ENCODE peak calls at places on chromosomes 7 and 10, in seven cellular contexts. O is SK-N-SH, X is PC-9, M is endothelial cell of umbilical vein, F is GM23338, C is fibroblast of lung, V is hepatocyte. S is an unnamed sample.

GRCh38 chr10:24556746-24557742 is 166.6 kb downstream of the ARHGAP21 start:
- DNase-seq in O (peak; percentile 47), X (peak; percentile 47), M (peak; percentile 59), F (peak; percentile 76), C (peak; percentile 73), V (peak; percentile 84), S (peak; percentile 80)

GRCh38 chr7:19930851-19931250 is 157.4 kb upstream of the TMEM196 start:
- DNase-seq in O (no peak), X (no peak), M (no peak), F (no peak), C (no peak), V (no peak), S (peak; percentile 55)

GRCh38 chr7:55992346-55992745 is 28.0 kb downstream of the NIPSNAP2 start:
- DNase-seq in O (no peak), X (no peak), M (peak; percentile 21), F (no peak), C (no peak), V (no peak), S (no peak)

GRCh38 chr7:55100172-55100961 is 81.5 kb downstream of the EGFR start:
- DNase-seq in O (no peak), X (no peak), M (no peak), F (no peak), C (no peak), V (no peak), S (no peak)

GRCh38 chr7:131603932-131604331 is 47.5 kb upstream of the PODXL start:
- DNase-seq in O (peak; percentile 55), X (no peak), M (no peak), F (no peak), C (no peak), V (no peak), S (no peak)

GRCh38 chr10:34575882-34576281 is 239.2 kb downstream of the PARD3 start:
- DNase-seq in O (no peak), X (no peak), M (no peak), F (no peak), C (peak; percentile 67), V (no peak), S (peak; percentile 54)

GRCh38 chr7:18276380-18276779 is 219.2 kb upstream of the HDAC9 start:
- DNase-seq in O (no peak), X (no peak), M (no peak), F (no peak), C (no peak), V (no peak), S (no peak)

GRCh38 chr7:87128883-87129282 is 23.4 kb upstream of the DMTF1 start:
- DNase-seq in O (no peak), X (no peak), M (peak; percentile 73), F (peak; percentile 70), C (no peak), V (peak; percentile 48), S (no peak)

GRCh38 chr7:155815332-155816191 is 3.3 kb upstream of the SHH start:
- DNase-seq in O (peak; percentile 77), X (peak; percentile 49), M (peak; percentile 34), F (peak; percentile 87), C (peak; percentile 36), V (peak; percentile 86), S (peak; percentile 98)

GRCh38 chr10:15361131-15361530 is 10.0 kb downstream of the FAM171A1 start:
- DNase-seq in O (no peak), X (no peak), M (no peak), F (no peak), C (no peak), V (no peak), S (no peak)

GRCh38 chr7:2466675-2467074 is 9.5 kb downstream of the GRIFIN start:
- DNase-seq in O (no peak), X (no peak), M (no peak), F (no peak), C (no peak), V (no peak), S (no peak)

GRCh38 chr7:3138206-3138605 is 94.5 kb upstream of the CARD11 start:
- DNase-seq in O (no peak), X (no peak), M (no peak), F (no peak), C (no peak), V (no peak), S (no peak)

GRCh38 chr7:38222481-38223096 is 44.5 kb downstream of the STARD3NL start:
- DNase-seq in O (peak; percentile 50), X (no peak), M (peak; percentile 75), F (peak; percentile 76), C (peak; percentile 49), V (peak; percentile 74), S (no peak)

GRCh38 chr10:43350686-43351085 is 20.8 kb upstream of the FXYD4 start:
- DNase-seq in O (peak; percentile 49), X (no peak), M (no peak), F (no peak), C (no peak), V (no peak), S (peak; percentile 69)

GRCh38 chr10:44990965-44991364 is 9.8 kb upstream of the ZNF22 start:
- DNase-seq in O (no peak), X (no peak), M (no peak), F (no peak), C (no peak), V (no peak), S (no peak)

GRCh38 chr7:50264908-50265307 is 39.6 kb upstream of the IKZF1 start:
- DNase-seq in O (no peak), X (no peak), M (no peak), F (no peak), C (no peak), V (no peak), S (no peak)

GRCh38 chr10:70954373-70954772 is 66.0 kb upstream of the PCBD1 start:
- DNase-seq in O (peak; percentile 83), X (no peak), M (no peak), F (no peak), C (no peak), V (no peak), S (no peak)

GRCh38 chr10:79284158-79284871 is 63.0 kb upstream of the PPIF start:
- DNase-seq in O (no peak), X (no peak), M (no peak), F (no peak), C (no peak), V (no peak), S (no peak)

GRCh38 chr10:79289801-79290200 is 57.5 kb upstream of the PPIF start:
- DNase-seq in O (no peak), X (peak; percentile 66), M (no peak), F (no peak), C (no peak), V (no peak), S (peak; percentile 89)

GRCh38 chr10:79287973-79288715 is 59.1 kb upstream of the PPIF start:
- DNase-seq in O (no peak), X (no peak), M (no peak), F (no peak), C (no peak), V (no peak), S (no peak)

GRCh38 chr10:79285315-79286185 is 61.7 kb upstream of the PPIF start:
- DNase-seq in O (no peak), X (no peak), M (no peak), F (no peak), C (no peak), V (no peak), S (peak; percentile 84)

DNA sequence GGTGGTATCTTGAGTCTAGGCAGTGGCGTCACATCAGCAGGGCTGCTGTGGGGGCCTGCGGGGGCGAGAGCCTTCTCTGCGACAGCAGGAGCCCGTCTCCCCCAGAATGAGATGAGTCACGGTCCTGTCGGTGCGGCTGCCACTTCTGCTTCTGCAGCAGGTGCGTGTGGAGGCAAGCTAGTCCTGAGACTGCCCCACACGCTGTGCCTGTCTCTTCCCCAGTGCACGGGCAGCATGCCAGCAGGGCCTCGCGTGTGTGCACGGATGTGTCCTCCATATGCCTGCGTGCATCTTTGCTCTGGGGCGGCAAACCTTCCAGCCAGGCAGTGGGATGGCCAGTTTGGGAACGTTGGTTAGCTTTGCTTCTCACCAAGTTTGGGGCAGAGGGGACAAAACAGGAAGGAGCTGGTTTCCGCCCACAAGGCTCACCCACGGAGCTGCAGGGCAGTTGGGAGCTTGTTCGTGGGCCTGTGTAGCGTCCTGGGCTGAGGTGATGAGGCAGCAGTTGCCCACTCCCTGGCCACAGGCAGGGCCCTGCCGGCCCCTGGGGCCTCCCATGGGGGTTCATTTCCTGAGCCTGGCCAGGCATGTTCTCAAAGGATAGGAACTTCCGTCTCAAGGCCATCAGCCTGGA is 60.8 kb upstream of the PPIF start:
- DNase-seq in O (peak; percentile 77), X (no peak), M (peak; percentile 76), F (no peak), C (peak; percentile 35), V (no peak), S (peak; percentile 95)
- H2AFZ ChIP-seq in O (no peak overlapping the region), X (no peak overlapping the region), M (no peak overlapping the region), F (no peak overlapping the region), C (no peak overlapping the region), V (no peak overlapping the region), S (no peak overlapping the region)

GRCh38 chr10:101289541-101289940 is 60.3 kb upstream of the LBX1 start:
- DNase-seq in O (no peak), X (no peak), M (no peak), F (no peak), C (no peak), V (no peak), S (peak; percentile 62)

GRCh38 chr10:101286248-101287046 is 57.2 kb upstream of the LBX1 start:
- DNase-seq in O (no peak), X (no peak), M (no peak), F (no peak), C (no peak), V (no peak), S (no peak)

GRCh38 chr10:101287183-101287830 is 58.0 kb upstream of the LBX1 start:
- DNase-seq in O (no peak), X (no peak), M (no peak), F (no peak), C (no peak), V (no peak), S (peak; percentile 73)

GRCh38 chr10:101290415-101290814 is 61.2 kb upstream of the LBX1 start:
- DNase-seq in O (no peak), X (no peak), M (no peak), F (no peak), C (no peak), V (no peak), S (peak; percentile 87)

GRCh38 chr10:101287922-101288638 is 58.8 kb upstream of the LBX1 start:
- DNase-seq in O (peak; percentile 87), X (no peak), M (peak; percentile 24), F (peak; percentile 88), C (peak; percentile 17), V (no peak), S (peak; percentile 76)
- H3K4me1 ChIP-seq in O (peaks cover 11% of the 10 kb centered on the region), X (no peaks in the 10 kb centered on the region), M (peaks cover 2% of the 10 kb centered on the region), F (peaks cover 66% of the 10 kb centered on the region), C (no peaks in the 10 kb centered on the region), V (peaks cover 18% of the 10 kb centered on the region), S (peaks cover 3% of the 10 kb centered on the region)

DNA sequence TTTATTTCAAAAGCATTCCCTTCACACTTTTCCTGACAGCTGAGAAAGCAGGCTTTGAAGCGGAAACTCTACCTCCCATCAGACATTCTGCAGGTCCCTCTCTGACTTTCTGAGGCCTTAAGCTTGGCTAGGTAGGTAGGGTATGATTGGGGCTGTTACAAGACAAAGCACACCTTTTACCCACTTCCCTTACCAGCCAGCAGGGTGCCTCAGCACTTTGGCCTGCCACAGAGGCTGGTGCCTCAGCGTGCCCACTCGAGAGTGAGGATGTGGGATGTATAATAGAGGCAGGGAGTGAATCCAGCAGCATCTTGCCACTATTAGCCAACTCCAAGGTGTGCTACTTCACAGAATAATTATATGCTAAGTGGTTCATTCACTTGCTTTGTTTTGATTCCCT is 70.3 kb upstream of the PDE1C start:
- DNase-seq in O (no peak), X (no peak), M (no peak), F (no peak), C (no peak), V (no peak), S (no peak)
- TF ChIP-seq CTCF in O (peak; percentile 23), X (no peak), M (no peak), F (peak; percentile 31), C (no peak), V (no peak), S (no peak)

GRCh38 chr10:72953687-72954086 is 919 bp downstream of the PLA2G12B start:
- DNase-seq in O (peak; percentile 27), X (no peak), M (no peak), F (peak; percentile 62), C (no peak), V (peak; percentile 39), S (peak; percentile 5)
- H2AFZ ChIP-seq in O (no peak overlapping the region), X (no peak overlapping the region), M (no peak overlapping the region), F (peak overlapping the region; percentile 92), C (no peak overlapping the region), V (no peak overlapping the region), S (no peak overlapping the region)